ENCODE peak calls at places on chromosomes 6 and 20, in ten cellular contexts. T, F, A, X, C, L, M, W, J and Z are unnamed samples.

GRCh38 chr6:170293881-170294755 is 3.2 kb upstream of the DLL1 start:
- DNase-seq in T (peak), F (peak), A (no peak), X (no peak), C (no peak), L (no peak), M (no peak), W (no peak), J (no peak), Z (no peak)

GRCh38 chr20:48813930-48814546 is 13.8 kb downstream of the PREX1 start:
- DNase-seq in T (peak), F (no peak), A (no peak), X (no peak), C (no peak), L (no peak), M (no peak), W (no peak), J (no peak), Z (no peak)

GRCh38 chr6:93454533-93454932 is 35.2 kb upstream of the EPHA7 start:
- DNase-seq in T (no peak), F (no peak), A (no peak), X (no peak), C (no peak), L (no peak), M (no peak), W (no peak), J (no peak), Z (no peak)

GRCh38 chr20:20549699-20550098 is 162.7 kb downstream of the RALGAPA2 start:
- DNase-seq in T (no peak), F (no peak), A (no peak), X (no peak), C (peak), L (no peak), M (no peak), W (no peak), J (no peak), Z (no peak)

GRCh38 chr6:170459451-170459850 is 93.7 kb downstream of the PSMB1 start:
- DNase-seq in T (peak), F (peak), A (no peak), X (no peak), C (no peak), L (peak), M (no peak), W (no peak), J (peak), Z (peak)

GRCh38 chr20:19741914-19742313 is 16.1 kb upstream of the RIN2 start:
- DNase-seq in T (no peak), F (no peak), A (no peak), X (no peak), C (no peak), L (no peak), M (no peak), W (no peak), J (no peak), Z (no peak)

GRCh38 chr20:57459897-57460663 is 64.9 kb downstream of the CTCFL start:
- DNase-seq in T (no peak), F (no peak), A (no peak), X (no peak), C (no peak), L (no peak), M (no peak), W (peak), J (no peak), Z (no peak)

GRCh38 chr6:157438611-157439109 is 57.7 kb downstream of the ZDHHC14 start:
- DNase-seq in T (no peak), F (no peak), A (no peak), X (no peak), C (no peak), L (no peak), M (no peak), W (no peak), J (no peak), Z (no peak)

GRCh38 chr6:16239090-16239797 is 857 bp downstream of the GMPR start:
- DNase-seq in T (no peak), F (peak), A (peak), X (no peak), C (peak), L (no peak), M (peak), W (peak), J (no peak), Z (no peak)

GRCh38 chr6:128363020-128363419 is 157.4 kb downstream of the PTPRK start:
- DNase-seq in T (no peak), F (no peak), A (no peak), X (no peak), C (no peak), L (no peak), M (no peak), W (no peak), J (no peak), Z (no peak)

GRCh38 chr6:27133281-27134227 is 113.9 kb upstream of the PRSS16 start:
- DNase-seq in T (peak), F (peak), A (no peak), X (no peak), C (no peak), L (peak), M (peak), W (peak), J (no peak), Z (peak)

GRCh38 chr20:47054945-47055344 is 160.3 kb downstream of the EYA2 start:
- DNase-seq in T (no peak), F (no peak), A (no peak), X (no peak), C (peak), L (no peak), M (no peak), W (no peak), J (no peak), Z (no peak)

GRCh38 chr6:111865909-111866546 is 7.2 kb downstream of the FYN start:
- DNase-seq in T (no peak), F (no peak), A (no peak), X (no peak), C (no peak), L (no peak), M (no peak), W (no peak), J (no peak), Z (no peak)

GRCh38 chr6:88972504-88973423 is 9.3 kb upstream of the RNGTT start:
- DNase-seq in T (no peak), F (no peak), A (no peak), X (no peak), C (no peak), L (no peak), M (no peak), W (no peak), J (no peak), Z (no peak)

GRCh38 chr6:5111626-5112025 is 26.5 kb downstream of the PPP1R3G start:
- DNase-seq in T (no peak), F (no peak), A (no peak), X (no peak), C (no peak), L (no peak), M (no peak), W (no peak), J (no peak), Z (no peak)

GRCh38 chr6:4973972-4974885 is 29.6 kb downstream of the RPP40 start:
- DNase-seq in T (no peak), F (no peak), A (no peak), X (peak), C (no peak), L (no peak), M (no peak), W (no peak), J (no peak), Z (no peak)

GRCh38 chr6:117265425-117266266 is at the start of gene VGLL2:
- DNase-seq in T (peak), F (peak), A (no peak), X (no peak), C (no peak), L (no peak), M (no peak), W (peak), J (no peak), Z (peak)

GRCh38 chr6:15510536-15511247 is 152.1 kb downstream of the DTNBP1 start:
- DNase-seq in T (no peak), F (no peak), A (no peak), X (no peak), C (no peak), L (no peak), M (no peak), W (no peak), J (no peak), Z (no peak)

GRCh38 chr6:145899915-145900569 is 64.1 kb downstream of the SHPRH start:
- DNase-seq in T (no peak), F (no peak), A (no peak), X (no peak), C (no peak), L (no peak), M (no peak), W (no peak), J (no peak), Z (no peak)

GRCh38 chr6:145886228-145886956 is 71.8 kb upstream of the FBXO30 start:
- DNase-seq in T (no peak), F (no peak), A (no peak), X (no peak), C (no peak), L (no peak), M (no peak), W (no peak), J (no peak), Z (no peak)

GRCh38 chr6:40387127-40387870 is 199.9 kb downstream of the LRFN2 start:
- DNase-seq in T (no peak), F (peak), A (no peak), X (no peak), C (no peak), L (no peak), M (no peak), W (no peak), J (no peak), Z (peak)

GRCh38 chr20:33169176-33169794 is 1.3 kb downstream of the BPIFA2 start:
- DNase-seq in T (no peak), F (no peak), A (no peak), X (no peak), C (no peak), L (no peak), M (no peak), W (no peak), J (no peak), Z (no peak)

GRCh38 chr6:99308788-99309187 is 40.7 kb downstream of the FAXC start:
- DNase-seq in T (no peak), F (no peak), A (no peak), X (no peak), C (no peak), L (no peak), M (no peak), W (no peak), J (no peak), Z (no peak)

GRCh38 chr6:100472674-100473073 is 8.0 kb upstream of the SIM1 start:
- DNase-seq in T (no peak), F (peak), A (no peak), X (no peak), C (no peak), L (peak), M (no peak), W (no peak), J (peak), Z (no peak)

GRCh38 chr6:138489846-138490245 is 9.4 kb downstream of the NHSL1 start:
- DNase-seq in T (no peak), F (no peak), A (no peak), X (no peak), C (no peak), L (no peak), M (no peak), W (no peak), J (no peak), Z (no peak)

GRCh38 chr6:134454794-134455193 is 136.9 kb upstream of the SGK1 start:
- DNase-seq in T (no peak), F (no peak), A (no peak), X (no peak), C (no peak), L (no peak), M (no peak), W (no peak), J (no peak), Z (no peak)

GRCh38 chr6:108559097-108559883 is 1.4 kb upstream of the FOXO3 start:
- DNase-seq in T (peak), F (peak), A (peak), X (peak), C (peak), L (peak), M (peak), W (peak), J (no peak), Z (peak)

GRCh38 chr20:44186674-44187053 is 324 bp downstream of the JPH2 start:
- DNase-seq in T (no peak), F (no peak), A (no peak), X (no peak), C (no peak), L (no peak), M (no peak), W (no peak), J (no peak), Z (no peak)

GRCh38 chr20:20546402-20546801 is 166.0 kb downstream of the RALGAPA2 start:
- DNase-seq in T (no peak), F (no peak), A (no peak), X (no peak), C (peak), L (no peak), M (no peak), W (no peak), J (no peak), Z (no peak)

GRCh38 chr20:62142252-62143117 is 709 bp downstream of the PSMA7 start:
- DNase-seq in T (no peak), F (no peak), A (no peak), X (no peak), C (no peak), L (no peak), M (no peak), W (peak), J (no peak), Z (no peak)

GRCh38 chr6:66897576-66897975 is 1190.5 kb upstream of the EYS start:
- DNase-seq in T (no peak), F (no peak), A (no peak), X (no peak), C (no peak), L (no peak), M (no peak), W (no peak), J (no peak), Z (no peak)

GRCh38 chr6:141726158-141726557 is 406.6 kb upstream of the GJE1 start:
- DNase-seq in T (no peak), F (no peak), A (no peak), X (peak), C (no peak), L (no peak), M (no peak), W (no peak), J (no peak), Z (no peak)

GRCh38 chr6:127775371-127775770 is 125.5 kb downstream of the THEMIS start:
- DNase-seq in T (no peak), F (no peak), A (no peak), X (no peak), C (no peak), L (no peak), M (no peak), W (no peak), J (no peak), Z (no peak)

GRCh38 chr6:111988926-111989325 is 65.0 kb upstream of the CCN6 start:
- DNase-seq in T (no peak), F (no peak), A (no peak), X (no peak), C (no peak), L (no peak), M (no peak), W (no peak), J (no peak), Z (no peak)

GRCh38 chr6:89120371-89120770 is 2.5 kb upstream of the SRSF12 start:
- DNase-seq in T (no peak), F (no peak), A (no peak), X (no peak), C (no peak), L (no peak), M (no peak), W (no peak), J (no peak), Z (no peak)

GRCh38 chr20:38601216-38602184 is at the start of gene ARHGAP40:
- DNase-seq in T (peak), F (peak), A (no peak), X (peak), C (peak), L (no peak), M (no peak), W (no peak), J (peak), Z (no peak)

GRCh38 chr20:35283441-35284266 is 918 bp downstream of the EIF6 start:
- DNase-seq in T (no peak), F (no peak), A (no peak), X (no peak), C (no peak), L (no peak), M (no peak), W (no peak), J (no peak), Z (no peak)

GRCh38 chr6:14510038-14510437 is 392.5 kb downstream of the CD83 start:
- DNase-seq in T (no peak), F (no peak), A (no peak), X (no peak), C (no peak), L (no peak), M (no peak), W (no peak), J (no peak), Z (no peak)

GRCh38 chr6:12160350-12160749 is 129.8 kb upstream of the EDN1 start:
- DNase-seq in T (peak), F (no peak), A (no peak), X (no peak), C (no peak), L (no peak), M (no peak), W (no peak), J (no peak), Z (no peak)